ENCODE peak calls at places on chromosomes 12 and 14, in seven cellular contexts. E, L, X, Y, W, I and A are unnamed samples.

GRCh38 chr14:74941676-74942097 is 13.7 kb downstream of the PGF start:
- DNase-seq in E (no peak), L (no peak), X (peak; percentile 52), Y (peak; percentile 84), W (no peak), I (no peak), A (no peak)

GRCh38 chr14:24114536-24115450 is at the start of the genes DCAF11 and NRL:
- DNase-seq in E (peak; percentile 98), L (peak; percentile 100), X (peak; percentile 99), Y (peak; percentile 100), W (peak; percentile 97), I (peak; percentile 95), A (peak; percentile 98)

GRCh38 chr14:38442208-38442607 is 186.3 kb upstream of the CLEC14A start:
- DNase-seq in E (no peak), L (no peak), X (no peak), Y (no peak), W (no peak), I (no peak), A (no peak)

GRCh38 chr12:66268562-66268961 is 33.7 kb upstream of the HELB start:
- DNase-seq in E (no peak), L (no peak), X (no peak), Y (no peak), W (no peak), I (no peak), A (no peak)

GRCh38 chr14:97513891-97514290 is 716.7 kb downstream of the VRK1 start:
- DNase-seq in E (no peak), L (no peak), X (no peak), Y (no peak), W (no peak), I (no peak), A (no peak)

GRCh38 chr12:121810833-121811433 is 7.1 kb downstream of the SETD1B start:
- DNase-seq in E (no peak), L (no peak), X (no peak), Y (no peak), W (no peak), I (no peak), A (no peak)

GRCh38 chr14:26992403-26993115 is 394.7 kb upstream of the NOVA1 start:
- DNase-seq in E (no peak), L (peak; percentile 48), X (no peak), Y (no peak), W (no peak), I (no peak), A (no peak)

GRCh38 chr12:81811066-81811777 is 52.1 kb upstream of the PPFIA2 start:
- DNase-seq in E (no peak), L (no peak), X (no peak), Y (no peak), W (no peak), I (no peak), A (no peak)

GRCh38 chr12:38771871-38772270 is 133.5 kb downstream of the CPNE8 start:
- DNase-seq in E (no peak), L (no peak), X (no peak), Y (no peak), W (no peak), I (no peak), A (no peak)

GRCh38 chr14:51716610-51717009 is 64.9 kb downstream of the FRMD6 start:
- DNase-seq in E (no peak), L (no peak), X (no peak), Y (no peak), W (no peak), I (no peak), A (no peak)

GRCh38 chr12:94192506-94192905 is 44.1 kb downstream of the PLXNC1 start:
- DNase-seq in E (no peak), L (no peak), X (no peak), Y (no peak), W (no peak), I (no peak), A (no peak)

GRCh38 chr12:92623386-92623785 is 79.4 kb upstream of the PLEKHG7 start:
- DNase-seq in E (no peak), L (no peak), X (no peak), Y (no peak), W (no peak), I (no peak), A (no peak)

GRCh38 chr14:93322886-93323596 is 9.8 kb downstream of the BTBD7 start:
- DNase-seq in E (no peak), L (no peak), X (no peak), Y (no peak), W (no peak), I (no peak), A (no peak)

GRCh38 chr14:68784995-68785816 is 7.7 kb downstream of the ZFP36L1 start:
- DNase-seq in E (no peak), L (peak; percentile 87), X (no peak), Y (peak; percentile 74), W (peak; percentile 27), I (no peak), A (no peak)

GRCh38 chr12:130147875-130148596 is 14.2 kb upstream of the FZD10 start:
- DNase-seq in E (no peak), L (no peak), X (no peak), Y (no peak), W (no peak), I (no peak), A (no peak)

GRCh38 chr12:29763301-29763683 is 20.4 kb downstream of the TMTC1 start:
- DNase-seq in E (no peak), L (no peak), X (no peak), Y (no peak), W (no peak), I (no peak), A (no peak)

GRCh38 chr14:34005901-34006300 is 55.0 kb upstream of the EGLN3 start:
- DNase-seq in E (no peak), L (no peak), X (no peak), Y (no peak), W (no peak), I (no peak), A (no peak)

GRCh38 chr12:117093918-117094630 is 5.1 kb downstream of the TESC start:
- DNase-seq in E (no peak), L (no peak), X (no peak), Y (peak; percentile 28), W (no peak), I (no peak), A (no peak)

GRCh38 chr12:67161322-67161918 is 107.7 kb upstream of the CAND1 start:
- DNase-seq in E (peak; percentile 18), L (peak; percentile 51), X (peak; percentile 39), Y (no peak), W (peak; percentile 33), I (peak; percentile 11), A (peak; percentile 36)

GRCh38 chr12:122834921-122835692 is at the start of gene HIP1R:
- DNase-seq in E (no peak), L (peak; percentile 49), X (peak; percentile 71), Y (peak; percentile 69), W (peak; percentile 64), I (peak; percentile 94), A (no peak)

GRCh38 chr14:33842299-33842698 is 108.6 kb downstream of the EGLN3 start:
- DNase-seq in E (no peak), L (peak; percentile 19), X (peak; percentile 33), Y (no peak), W (no peak), I (no peak), A (no peak)

GRCh38 chr12:107064243-107064642 is 29.1 kb downstream of the CRY1 start:
- DNase-seq in E (no peak), L (no peak), X (no peak), Y (no peak), W (no peak), I (no peak), A (no peak)

GRCh38 chr12:107064687-107065086 is 28.7 kb downstream of the CRY1 start:
- DNase-seq in E (no peak), L (no peak), X (no peak), Y (no peak), W (no peak), I (no peak), A (no peak)

GRCh38 chr12:107066686-107067085 is 26.7 kb downstream of the CRY1 start:
- DNase-seq in E (no peak), L (no peak), X (no peak), Y (no peak), W (no peak), I (no peak), A (no peak)
- TF ChIP-seq CTCF in E (no peak), L (no peak), X (no peak), Y (no peak), W (no peak), I (no peak), A (no peak)

GRCh38 chr12:47808574-47809380 is 10.9 kb downstream of the HDAC7 start:
- DNase-seq in E (no peak), L (no peak), X (peak; percentile 38), Y (no peak), W (no peak), I (no peak), A (no peak)

GRCh38 chr12:47807338-47807737 is 12.4 kb downstream of the HDAC7 start:
- DNase-seq in E (no peak), L (no peak), X (no peak), Y (no peak), W (no peak), I (no peak), A (no peak)

GRCh38 chr12:47805417-47805816 is 14.3 kb downstream of the HDAC7 start:
- DNase-seq in E (no peak), L (no peak), X (no peak), Y (no peak), W (no peak), I (no peak), A (no peak)

GRCh38 chr12:47811070-47811391 is 8.7 kb downstream of the HDAC7 start:
- DNase-seq in E (no peak), L (no peak), X (no peak), Y (no peak), W (no peak), I (no peak), A (no peak)

DNA sequence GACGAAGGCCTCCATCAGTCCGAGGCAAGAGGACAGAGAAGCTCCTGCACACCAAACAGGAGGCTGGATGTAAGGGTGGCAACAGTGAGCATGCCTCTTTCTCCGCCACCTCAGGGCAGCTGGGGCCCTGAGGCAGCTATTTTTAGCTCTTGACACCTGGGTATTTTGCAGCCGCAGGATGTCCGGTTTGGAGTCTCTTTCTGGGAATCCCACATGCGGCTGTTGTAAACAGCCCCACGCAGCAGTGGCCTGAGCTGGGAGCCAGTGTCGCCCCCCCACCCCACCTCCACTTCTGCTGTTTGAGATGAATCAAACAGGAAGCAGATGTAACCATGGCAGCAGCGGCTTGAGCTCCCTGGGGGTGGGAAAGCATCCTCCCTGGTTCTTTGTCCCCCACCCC is 11.7 kb downstream of the HDAC7 start:
- DNase-seq in E (peak; percentile 73), L (no peak), X (peak; percentile 79), Y (peak; percentile 83), W (no peak), I (peak; percentile 73), A (no peak)
- TF ChIP-seq EP300 in E (peak; percentile 42), L (no peak), X (peak; percentile 64), Y (no peak), W (peak; percentile 30), I (no peak), A (peak; percentile 21)

GRCh38 chr12:113382206-113382605 is 21.5 kb downstream of the SDS start:
- DNase-seq in E (no peak), L (no peak), X (no peak), Y (no peak), W (no peak), I (no peak), A (no peak)
- H3K27ac ChIP-seq in E (no peak overlapping the region), L (no peak overlapping the region), X (no peak overlapping the region), Y (no peak overlapping the region), W (no peak overlapping the region), I (no peak overlapping the region), A (no peak overlapping the region)

DNA sequence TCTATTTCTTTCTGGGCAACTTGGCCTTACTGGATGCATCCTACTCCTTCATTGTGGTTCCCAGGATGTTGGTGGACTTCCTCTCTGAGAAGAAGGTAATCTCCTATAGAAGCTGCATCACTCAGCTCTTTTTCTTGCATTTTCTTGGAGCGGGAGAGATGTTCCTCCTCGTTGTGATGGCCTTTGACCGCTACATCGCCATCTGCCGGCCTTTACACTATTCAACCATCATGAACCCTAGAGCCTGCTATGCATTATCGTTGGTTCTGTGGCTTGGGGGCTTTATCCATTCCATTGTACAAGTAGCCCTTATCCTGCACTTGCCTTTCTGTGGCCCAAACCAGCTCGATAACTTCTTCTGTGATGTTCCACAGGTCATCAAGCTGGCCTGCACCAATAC is 5.3 kb downstream of the OR4N5 start:
- DNase-seq in E (no peak), L (peak; percentile 23), X (no peak), Y (no peak), W (no peak), I (no peak), A (no peak)
- TF ChIP-seq CTCF in E (no peak), L (no peak), X (no peak), Y (no peak), W (no peak), I (peak; percentile 29), A (no peak)